ENCODE peak calls at places on chromosomes 16 and 17, in seven cellular contexts. R is ovary, Y is GM12878, F is IMR-90, K is heart right ventricle, N is iPS DF 6.9, Q is brain microvascular endothelial cell. X is an unnamed sample.
A peak's percentile ranks its signal among the peaks of the same experiment; 100 is the strongest.

GRCh38 chr16:85350973-85351372 is 238.7 kb upstream of the CIBAR2 start:
- DNase-seq in R (peak; percentile 85), Y (no peak), F (peak; percentile 96), K (peak; percentile 78), N (no peak), Q (peak; percentile 66), X (no peak)

GRCh38 chr17:78872486-78872885 is 30.5 kb downstream of the CEP295NL start:
- DNase-seq in R (no peak), Y (no peak), F (no peak), K (no peak), N (no peak), Q (no peak), X (no peak)

GRCh38 chr17:56324676-56325075 is 171.4 kb downstream of the ANKFN1 start:
- DNase-seq in R (no peak), Y (no peak), F (no peak), K (no peak), N (no peak), Q (no peak), X (no peak)

GRCh38 chr17:43396491-43397060 is 2.2 kb upstream of the ARL4D start:
- DNase-seq in R (peak; percentile 17), Y (no peak), F (no peak), K (no peak), N (no peak), Q (no peak), X (no peak)

GRCh38 chr17:29155235-29155965 is 24.8 kb downstream of the MYO18A start:
- DNase-seq in R (no peak), Y (no peak), F (peak; percentile 61), K (no peak), N (no peak), Q (no peak), X (no peak)

GRCh38 chr17:10120749-10121148 is 77.7 kb downstream of the GAS7 start:
- DNase-seq in R (peak; percentile 35), Y (no peak), F (peak; percentile 69), K (no peak), N (no peak), Q (no peak), X (no peak)

GRCh38 chr17:57288034-57288752 is 31.9 kb downstream of the MSI2 start:
- DNase-seq in R (no peak), Y (no peak), F (peak; percentile 33), K (no peak), N (no peak), Q (no peak), X (no peak)

GRCh38 chr17:80068301-80069160 is 32.1 kb downstream of the CCDC40 start:
- DNase-seq in R (peak; percentile 75), Y (no peak), F (peak; percentile 89), K (peak; percentile 40), N (no peak), Q (peak; percentile 59), X (no peak)

GRCh38 chr16:74667215-74667765 is 613 bp upstream of the RFWD3 start:
- DNase-seq in R (peak; percentile 57), Y (no peak), F (peak; percentile 3), K (peak; percentile 31), N (no peak), Q (no peak), X (no peak)

GRCh38 chr17:40062347-40063033 is at the start of gene THRA:
- DNase-seq in R (peak; percentile 83), Y (no peak), F (peak; percentile 23), K (peak; percentile 83), N (no peak), Q (no peak), X (peak; percentile 75)

GRCh38 chr16:72552675-72553074 is 380.7 kb upstream of the PMFBP1 start:
- DNase-seq in R (no peak), Y (no peak), F (peak; percentile 12), K (no peak), N (no peak), Q (no peak), X (no peak)

GRCh38 chr16:35152067-35152627 is 1692.7 kb downstream of the TP53TG3F start:
- DNase-seq in R (peak; percentile 13), Y (no peak), F (no peak), K (no peak), N (no peak), Q (no peak), X (no peak)

GRCh38 chr17:55693244-55694216 is 29.1 kb downstream of the TMEM100 start:
- DNase-seq in R (peak; percentile 40), Y (no peak), F (peak; percentile 4), K (no peak), N (no peak), Q (no peak), X (no peak)

GRCh38 chr17:34725008-34725407 is 145.6 kb downstream of the TMEM132E start:
- DNase-seq in R (no peak), Y (no peak), F (no peak), K (no peak), N (no peak), Q (no peak), X (no peak)

GRCh38 chr17:76331083-76331482 is 22.6 kb downstream of the PRPSAP1 start:
- DNase-seq in R (no peak), Y (no peak), F (no peak), K (no peak), N (no peak), Q (no peak), X (no peak)

GRCh38 chr17:63492940-63493339 is 16.1 kb downstream of the ACE start:
- DNase-seq in R (no peak), Y (no peak), F (no peak), K (no peak), N (no peak), Q (no peak), X (no peak)

GRCh38 chr16:86824751-86825310 is 246.5 kb downstream of the FOXL1 start:
- DNase-seq in R (no peak), Y (no peak), F (peak; percentile 12), K (no peak), N (no peak), Q (peak; percentile 50), X (no peak)

GRCh38 chr16:27169511-27170071 is 33.7 kb upstream of the KDM8 start:
- DNase-seq in R (no peak), Y (peak; percentile 13), F (peak; percentile 89), K (no peak), N (no peak), Q (peak; percentile 98), X (peak; percentile 88)

GRCh38 chr17:74276051-74276476 is 2.0 kb downstream of the DNAI2 start:
- DNase-seq in R (peak; percentile 78), Y (no peak), F (no peak), K (no peak), N (no peak), Q (no peak), X (no peak)

GRCh38 chr17:182164-182751 is 808 bp upstream of the DOC2B start:
- DNase-seq in R (no peak), Y (no peak), F (no peak), K (no peak), N (no peak), Q (no peak), X (no peak)

GRCh38 chr16:53100131-53100748 is 45.4 kb downstream of the CHD9 start:
- DNase-seq in R (no peak), Y (no peak), F (no peak), K (no peak), N (no peak), Q (no peak), X (no peak)
- H3K4me3 ChIP-seq in R (peak overlapping the region; percentile 42), Y (peak overlapping the region; percentile 79), F (peak overlapping the region; percentile 1), K (peak overlapping the region; percentile 46), N (no peak overlapping the region), Q (peak overlapping the region; percentile 46), X (peak overlapping the region; percentile 60)

DNA sequence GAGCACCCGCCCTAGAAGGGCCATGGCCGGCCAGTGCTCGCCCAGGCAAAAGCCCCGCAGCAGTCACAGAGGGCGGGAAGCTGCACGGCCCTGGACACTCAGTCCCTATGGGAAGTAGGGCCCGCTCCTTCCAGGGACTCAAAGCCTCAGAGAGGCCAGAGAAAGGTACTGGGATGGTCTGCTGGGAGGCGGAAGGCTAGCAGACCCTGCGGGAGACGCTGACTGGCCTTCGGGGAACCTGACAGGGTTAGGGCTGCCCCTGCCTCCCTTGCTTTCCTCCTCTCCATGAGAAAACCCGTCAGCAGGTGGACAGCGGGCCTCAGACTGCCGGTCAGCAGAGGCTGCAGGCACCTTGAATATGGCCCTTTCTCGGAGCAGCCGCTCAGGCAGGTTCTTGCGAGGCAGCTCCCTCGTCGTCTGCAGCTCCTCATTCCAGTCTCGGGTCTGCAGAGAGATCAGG is 11.5 kb downstream of the CLUH start:
- DNase-seq in R (peak; percentile 27), Y (no peak), F (no peak), K (no peak), N (no peak), Q (no peak), X (no peak)
- H3K36me3 ChIP-seq in R (no peaks in the 10 kb centered on the region), Y (peaks cover 73% of the 10 kb centered on the region), F (peaks cover 60% of the 10 kb centered on the region), K (peaks cover 75% of the 10 kb centered on the region), N (peaks cover 39% of the 10 kb centered on the region), Q (peaks cover 56% of the 10 kb centered on the region), X (peaks cover 10% of the 10 kb centered on the region)

DNA sequence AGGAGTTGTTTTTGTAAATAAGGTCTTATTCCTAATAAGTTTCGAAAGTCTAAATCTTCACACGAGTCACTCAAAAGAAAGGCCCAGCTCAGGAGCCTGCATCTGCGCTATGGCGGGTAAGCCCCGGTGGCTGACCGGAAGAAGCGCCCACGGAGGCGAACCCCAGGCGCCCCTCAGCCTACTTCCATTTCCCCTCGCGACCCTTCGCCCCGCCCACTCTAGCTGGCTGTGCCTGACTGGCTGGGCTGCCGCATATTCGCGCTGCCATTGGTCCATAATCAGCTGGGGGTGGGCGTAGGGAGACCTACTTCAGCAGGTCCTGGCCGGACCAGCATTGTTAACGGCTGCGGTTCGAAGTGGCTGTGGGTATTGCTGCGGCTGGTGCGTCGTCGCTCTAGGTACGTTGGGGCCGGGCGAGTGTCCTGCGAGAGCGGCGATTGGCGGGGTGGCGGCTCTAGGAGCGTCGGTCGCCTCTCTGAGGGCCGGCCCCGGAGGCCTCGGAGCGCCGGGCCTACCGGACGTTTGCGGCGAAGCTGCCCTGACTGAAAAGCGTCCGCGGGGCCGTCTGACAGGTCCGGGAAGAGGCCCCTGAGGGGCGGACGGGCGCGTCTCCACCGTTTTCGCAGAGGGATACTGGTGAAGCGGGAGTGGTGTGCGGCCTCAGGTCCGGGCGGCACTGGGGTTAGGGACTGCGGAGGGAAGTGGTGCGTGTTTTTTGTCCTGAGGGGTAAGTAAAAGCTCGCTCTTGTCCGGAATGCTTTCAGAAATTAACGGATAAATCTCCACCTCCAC is at the start of gene ATF7IP2:
- DNase-seq in R (peak; percentile 85), Y (peak; percentile 80), F (peak; percentile 77), K (peak; percentile 91), N (peak; percentile 84), Q (peak; percentile 93), X (peak; percentile 68)
- H3K27ac ChIP-seq in R (no peak within 1 kb of the TSS), Y (peak within 1 kb of the TSS; percentile 80), F (no peak within 1 kb of the TSS), K (peak within 1 kb of the TSS; percentile 87), N (no peak within 1 kb of the TSS), Q (peak within 1 kb of the TSS; percentile 51), X (peak within 1 kb of the TSS; percentile 84)

DNA sequence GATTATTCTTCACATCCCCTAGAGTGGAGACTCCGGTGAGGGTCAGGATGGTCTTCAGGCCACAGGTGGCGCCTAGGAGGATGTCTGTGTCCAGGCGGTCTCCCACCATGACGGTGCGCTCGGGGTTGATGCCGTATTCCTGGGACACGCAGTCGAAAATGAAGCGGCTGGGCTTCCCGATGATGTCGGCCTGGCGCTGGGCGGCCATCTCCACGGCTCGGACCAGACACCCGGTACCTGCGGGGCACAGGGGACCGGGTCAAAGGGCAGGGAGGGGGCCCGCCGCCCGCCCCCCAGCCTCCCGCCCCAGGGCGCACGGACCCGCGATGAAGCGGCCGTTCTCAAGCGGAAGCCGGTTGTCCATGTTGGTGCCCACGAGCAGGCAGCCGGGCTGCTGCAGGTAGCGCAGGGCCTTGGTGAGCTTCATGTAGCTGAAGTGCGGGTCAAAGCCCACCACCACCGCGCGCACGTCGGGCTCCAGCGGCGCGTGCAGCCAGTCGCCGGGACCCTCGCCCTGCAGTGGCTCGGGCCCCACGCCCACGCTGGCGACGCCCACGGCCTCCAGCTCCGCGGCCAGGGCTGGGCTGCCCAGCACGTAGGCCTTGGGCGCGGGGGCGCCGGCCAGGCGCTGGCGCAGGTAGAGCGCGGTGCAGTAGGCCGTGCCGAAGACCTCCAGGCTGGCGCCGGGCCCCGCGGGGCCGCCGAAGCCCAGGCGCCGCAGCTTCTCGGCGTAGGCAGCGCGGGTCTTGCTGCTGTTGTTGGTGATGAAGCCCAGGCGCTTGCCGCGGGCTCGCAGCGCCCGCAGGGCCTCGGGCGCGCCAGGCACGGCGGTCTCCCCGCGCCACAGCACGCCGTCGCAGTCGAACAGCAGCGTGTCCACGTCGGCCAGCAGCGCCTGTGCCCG is 571 bp downstream of the PGP start:
- DNase-seq in R (peak; percentile 58), Y (no peak), F (no peak), K (no peak), N (no peak), Q (no peak), X (no peak)
- H3K4me3 ChIP-seq in R (peak overlapping the region; percentile 68), Y (peak overlapping the region; percentile 80), F (peak overlapping the region; percentile 67), K (peak overlapping the region; percentile 73), N (peak overlapping the region; percentile 83), Q (peak overlapping the region; percentile 68), X (peak overlapping the region; percentile 65)

X was measured in naive thymus-derived CD4-positive, alpha-beta T cell.